ENCODE peak calls at places on chromosomes 7 and 10, in five cellular contexts. One of them, this sample, is unnamed.

GRCh38 chr7:156554488-156554887 is 86.1 kb upstream of the RNF32 start:
- DNase-seq in psoas muscle: no peak
- DNase-seq in hepatocyte: no peak
- DNase-seq in fibroblast of lung: no peak
- DNase-seq in CD8-positive, alpha-beta T cell: no peak
- DNase-seq in this sample: no peak

GRCh38 chr7:12985752-12986151 is 298.3 kb downstream of the ARL4A start:
- DNase-seq in fibroblast of lung: no peak
- DNase-seq in psoas muscle: no peak
- DNase-seq in hepatocyte: no peak
- DNase-seq in CD8-positive, alpha-beta T cell: no peak
- DNase-seq in this sample: no peak

GRCh38 chr10:43461950-43462349 is 25.0 kb downstream of the ZNF487 start:
- DNase-seq in psoas muscle: no peak
- DNase-seq in CD8-positive, alpha-beta T cell: no peak
- DNase-seq in hepatocyte: peak; percentile 92
- DNase-seq in fibroblast of lung: peak; percentile 69
- DNase-seq in this sample: no peak

GRCh38 chr7:82428186-82428961 is 15.2 kb downstream of the CACNA2D1 start:
- DNase-seq in fibroblast of lung: peak; percentile 91
- DNase-seq in CD8-positive, alpha-beta T cell: no peak
- DNase-seq in hepatocyte: no peak
- DNase-seq in psoas muscle: no peak
- DNase-seq in this sample: no peak

GRCh38 chr7:69702357-69702756 is 104.1 kb downstream of the AUTS2 start:
- DNase-seq in CD8-positive, alpha-beta T cell: no peak
- DNase-seq in fibroblast of lung: no peak
- DNase-seq in psoas muscle: no peak
- DNase-seq in hepatocyte: no peak
- DNase-seq in this sample: no peak

GRCh38 chr7:357531-358209 is 67.7 kb downstream of the FOXL3 start:
- DNase-seq in CD8-positive, alpha-beta T cell: no peak
- DNase-seq in hepatocyte: no peak
- DNase-seq in psoas muscle: no peak
- DNase-seq in fibroblast of lung: no peak
- DNase-seq in this sample: no peak

GRCh38 chr10:123614888-123615287 is 51.3 kb upstream of the GPR26 start:
- DNase-seq in psoas muscle: peak; percentile 49
- DNase-seq in fibroblast of lung: peak; percentile 16
- DNase-seq in hepatocyte: peak; percentile 91
- DNase-seq in CD8-positive, alpha-beta T cell: peak; percentile 23
- DNase-seq in this sample: peak; percentile 66

GRCh38 chr7:116150588-116150987 is 59.8 kb upstream of the TES start:
- DNase-seq in psoas muscle: no peak
- DNase-seq in hepatocyte: no peak
- DNase-seq in CD8-positive, alpha-beta T cell: no peak
- DNase-seq in fibroblast of lung: no peak
- DNase-seq in this sample: no peak

GRCh38 chr7:150994141-150994837 is 3.5 kb downstream of the NOS3 start:
- DNase-seq in hepatocyte: peak; percentile 59
- DNase-seq in CD8-positive, alpha-beta T cell: no peak
- DNase-seq in psoas muscle: no peak
- DNase-seq in fibroblast of lung: no peak
- DNase-seq in this sample: no peak

GRCh38 chr10:51527806-51528205 is 171.6 kb downstream of the CSTF2T start:
- DNase-seq in CD8-positive, alpha-beta T cell: no peak
- DNase-seq in fibroblast of lung: no peak
- DNase-seq in hepatocyte: no peak
- DNase-seq in psoas muscle: no peak
- DNase-seq in this sample: no peak

GRCh38 chr7:142501434-142501833 is 243.6 kb upstream of the PRSS58 start:
- DNase-seq in fibroblast of lung: no peak
- DNase-seq in hepatocyte: no peak
- DNase-seq in CD8-positive, alpha-beta T cell: no peak
- DNase-seq in psoas muscle: no peak
- DNase-seq in this sample: no peak

GRCh38 chr7:142503036-142503435 is 245.2 kb upstream of the PRSS58 start:
- DNase-seq in psoas muscle: no peak
- DNase-seq in fibroblast of lung: no peak
- DNase-seq in hepatocyte: no peak
- DNase-seq in CD8-positive, alpha-beta T cell: no peak
- DNase-seq in this sample: no peak

GRCh38 chr7:142507799-142508198 is 241.5 kb upstream of the PRSS1 start:
- DNase-seq in psoas muscle: no peak
- DNase-seq in fibroblast of lung: no peak
- DNase-seq in CD8-positive, alpha-beta T cell: no peak
- DNase-seq in hepatocyte: no peak
- DNase-seq in this sample: no peak

GRCh38 chr7:142508251-142508650 is 241.0 kb upstream of the PRSS1 start:
- DNase-seq in hepatocyte: peak; percentile 62
- DNase-seq in fibroblast of lung: no peak
- DNase-seq in CD8-positive, alpha-beta T cell: peak; percentile 39
- DNase-seq in psoas muscle: no peak
- DNase-seq in this sample: no peak

DNA sequence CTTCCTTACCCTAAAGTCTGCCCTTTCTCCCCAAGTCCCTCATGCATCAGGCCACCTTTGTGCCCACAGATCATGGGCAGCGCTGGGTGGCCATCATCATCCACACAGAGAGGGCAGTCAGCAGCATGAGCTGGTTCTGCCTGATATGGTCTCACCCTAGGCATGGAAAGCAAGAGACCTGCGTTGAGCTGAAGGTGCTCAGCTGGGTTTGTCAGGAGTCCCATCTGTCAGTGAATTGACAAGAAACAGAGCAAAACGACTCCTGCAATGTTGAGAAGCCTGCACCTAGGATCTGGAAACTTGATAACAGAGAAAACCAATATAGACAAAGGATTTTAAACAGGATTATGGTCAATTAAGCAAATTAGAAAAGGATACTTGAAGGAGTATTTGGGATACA is 242.7 kb upstream of the PRSS1 start:
- DNase-seq in CD8-positive, alpha-beta T cell: no peak
- DNase-seq in hepatocyte: no peak
- DNase-seq in fibroblast of lung: no peak
- DNase-seq in psoas muscle: no peak
- DNase-seq in this sample: no peak
- H3K27ac ChIP-seq in CD8-positive, alpha-beta T cell: no peak overlapping the region
- H3K27ac ChIP-seq in hepatocyte: no peak overlapping the region
- H3K27ac ChIP-seq in fibroblast of lung: no peak overlapping the region
- H3K27ac ChIP-seq in psoas muscle: no peak overlapping the region
- H3K27ac ChIP-seq in this sample: no peak overlapping the region

GRCh38 chr7:68547181-68547580 is 1051.1 kb upstream of the AUTS2 start:
- DNase-seq in psoas muscle: no peak
- DNase-seq in CD8-positive, alpha-beta T cell: no peak
- DNase-seq in hepatocyte: no peak
- DNase-seq in fibroblast of lung: peak; percentile 84
- DNase-seq in this sample: no peak

GRCh38 chr7:68550027-68550426 is 1048.2 kb upstream of the AUTS2 start:
- DNase-seq in psoas muscle: no peak
- DNase-seq in fibroblast of lung: no peak
- DNase-seq in hepatocyte: no peak
- DNase-seq in CD8-positive, alpha-beta T cell: no peak
- DNase-seq in this sample: no peak

GRCh38 chr7:68547794-68548193 is 1050.5 kb upstream of the AUTS2 start:
- DNase-seq in fibroblast of lung: no peak
- DNase-seq in psoas muscle: no peak
- DNase-seq in CD8-positive, alpha-beta T cell: no peak
- DNase-seq in hepatocyte: peak; percentile 11
- DNase-seq in this sample: no peak

GRCh38 chr7:68542831-68543230 is 1055.4 kb upstream of the AUTS2 start:
- DNase-seq in fibroblast of lung: no peak
- DNase-seq in hepatocyte: no peak
- DNase-seq in CD8-positive, alpha-beta T cell: no peak
- DNase-seq in psoas muscle: no peak
- DNase-seq in this sample: no peak

GRCh38 chr7:68544851-68545250 is 1053.4 kb upstream of the AUTS2 start:
- DNase-seq in hepatocyte: no peak
- DNase-seq in psoas muscle: no peak
- DNase-seq in fibroblast of lung: no peak
- DNase-seq in CD8-positive, alpha-beta T cell: no peak
- DNase-seq in this sample: no peak
- H3K4me3 ChIP-seq in hepatocyte: no peak overlapping the region
- H3K4me3 ChIP-seq in psoas muscle: no peak overlapping the region
- H3K4me3 ChIP-seq in fibroblast of lung: no peak overlapping the region
- H3K4me3 ChIP-seq in CD8-positive, alpha-beta T cell: no peak overlapping the region
- H3K4me3 ChIP-seq in this sample: no peak overlapping the region

GRCh38 chr7:29882481-29882880 is 76.2 kb downstream of the WIPF3 start:
- DNase-seq in fibroblast of lung: no peak
- DNase-seq in CD8-positive, alpha-beta T cell: no peak
- DNase-seq in psoas muscle: no peak
- DNase-seq in hepatocyte: no peak
- DNase-seq in this sample: no peak

GRCh38 chr7:29881724-29882123 is 75.4 kb downstream of the WIPF3 start:
- DNase-seq in fibroblast of lung: no peak
- DNase-seq in CD8-positive, alpha-beta T cell: no peak
- DNase-seq in hepatocyte: no peak
- DNase-seq in psoas muscle: no peak
- DNase-seq in this sample: no peak

GRCh38 chr7:29884399-29885272 is 78.3 kb downstream of the WIPF3 start:
- DNase-seq in hepatocyte: peak; percentile 30
- DNase-seq in fibroblast of lung: no peak
- DNase-seq in CD8-positive, alpha-beta T cell: no peak
- DNase-seq in psoas muscle: no peak
- DNase-seq in this sample: peak; percentile 30

GRCh38 chr7:29885626-29886025 is 79.3 kb downstream of the WIPF3 start:
- DNase-seq in hepatocyte: no peak
- DNase-seq in CD8-positive, alpha-beta T cell: no peak
- DNase-seq in fibroblast of lung: no peak
- DNase-seq in psoas muscle: no peak
- DNase-seq in this sample: no peak

GRCh38 chr7:29883462-29884398 is 77.4 kb downstream of the WIPF3 start:
- DNase-seq in CD8-positive, alpha-beta T cell: no peak
- DNase-seq in psoas muscle: no peak
- DNase-seq in hepatocyte: peak; percentile 21
- DNase-seq in fibroblast of lung: no peak
- DNase-seq in this sample: peak; percentile 36
- H3K27ac ChIP-seq in CD8-positive, alpha-beta T cell: no peak overlapping the region
- H3K27ac ChIP-seq in psoas muscle: no peak overlapping the region
- H3K27ac ChIP-seq in hepatocyte: no peak overlapping the region
- H3K27ac ChIP-seq in fibroblast of lung: no peak overlapping the region
- H3K27ac ChIP-seq in this sample: no peak overlapping the region

DNA sequence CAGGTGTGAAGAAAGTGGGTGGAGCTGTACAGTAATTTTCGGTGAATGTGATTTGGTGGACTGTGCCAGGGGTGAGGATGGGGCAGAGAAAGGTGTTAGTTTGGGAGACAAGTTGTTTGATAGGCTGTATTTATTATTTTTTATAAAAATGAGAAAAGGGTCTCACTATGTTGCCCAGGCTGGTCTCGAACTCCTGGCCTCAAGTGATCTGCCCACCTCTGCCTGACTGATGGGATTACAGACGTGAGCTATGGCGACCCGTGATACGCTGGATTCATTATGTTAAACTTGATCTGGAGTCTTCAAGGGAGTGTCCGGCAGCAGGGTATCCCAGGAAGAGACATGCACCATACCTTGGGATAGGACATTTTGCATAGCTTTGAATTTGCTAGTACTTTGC is 1.3 kb downstream of the KAT6B start:
- DNase-seq in CD8-positive, alpha-beta T cell: no peak
- DNase-seq in psoas muscle: no peak
- DNase-seq in fibroblast of lung: no peak
- DNase-seq in hepatocyte: no peak
- DNase-seq in this sample: no peak
- H3K4me3 ChIP-seq in CD8-positive, alpha-beta T cell: peak overlapping the region; percentile 61
- H3K4me3 ChIP-seq in psoas muscle: peak overlapping the region; percentile 82
- H3K4me3 ChIP-seq in fibroblast of lung: peak overlapping the region; percentile 52
- H3K4me3 ChIP-seq in hepatocyte: no peak overlapping the region
- H3K4me3 ChIP-seq in this sample: peak overlapping the region; percentile 82

GRCh38 chr10:30639946-30640786 is 10.6 kb upstream of the LYZL2 start:
- DNase-seq in fibroblast of lung: peak; percentile 58
- DNase-seq in psoas muscle: no peak
- DNase-seq in CD8-positive, alpha-beta T cell: no peak
- DNase-seq in hepatocyte: peak; percentile 69
- DNase-seq in this sample: no peak
- H3K27ac ChIP-seq in fibroblast of lung: no peak overlapping the region
- H3K27ac ChIP-seq in psoas muscle: no peak overlapping the region
- H3K27ac ChIP-seq in CD8-positive, alpha-beta T cell: no peak overlapping the region
- H3K27ac ChIP-seq in hepatocyte: no peak overlapping the region
- H3K27ac ChIP-seq in this sample: no peak overlapping the region

This sample was measured in pancreas.